ENCODE peak calls at places on chromosomes 3 and 15, in eight cellular contexts. Y, B, U, W, G, A, D and C are unnamed samples.

GRCh38 chr15:65818927-65819562 is 27.0 kb upstream of the DENND4A start:
- DNase-seq in G (no peak), Y (no peak), B (no peak), A (no peak), D (no peak), U (no peak), W (no peak), C (no peak)

GRCh38 chr15:57476533-57476975 is 100.2 kb downstream of the CGNL1 start:
- DNase-seq in A (no peak), B (no peak), D (peak), U (no peak), G (no peak), Y (no peak), W (no peak), C (peak)

GRCh38 chr3:107062787-107063186 is 314.5 kb upstream of the CCDC54 start:
- DNase-seq in Y (no peak), B (no peak), A (peak), D (no peak), W (no peak), G (no peak), U (no peak), C (peak)

GRCh38 chr3:170033489-170033888 is 4.3 kb upstream of the GPR160 start:
- DNase-seq in U (peak), B (no peak), W (no peak), Y (no peak), D (no peak), G (no peak), A (no peak), C (no peak)

GRCh38 chr15:25903024-25903581 is 40.0 kb upstream of the ATP10A start:
- DNase-seq in G (no peak), Y (peak), B (no peak), A (no peak), D (no peak), W (no peak), U (no peak), C (peak)

GRCh38 chr15:64985382-64986033 is 4.2 kb downstream of the SPG21 start:
- DNase-seq in U (peak), G (no peak), D (no peak), B (no peak), A (peak), Y (no peak), W (no peak), C (peak)

GRCh38 chr3:88000853-88001252 is 58.0 kb downstream of the CGGBP1 start:
- DNase-seq in G (no peak), U (peak), W (no peak), D (no peak), B (no peak), Y (no peak), A (no peak), C (peak)

GRCh38 chr3:143784446-143784845 is 63.8 kb downstream of the SLC9A9 start:
- DNase-seq in W (no peak), B (no peak), G (no peak), U (no peak), D (no peak), Y (no peak), A (no peak), C (no peak)

GRCh38 chr3:194811118-194811517 is 125.4 kb downstream of the FAM43A start:
- DNase-seq in B (no peak), A (no peak), Y (no peak), G (no peak), U (no peak), W (peak), D (no peak), C (no peak)
- H3K4me3 ChIP-seq in B (no peak), A (no peak), Y (no peak), G (no peak), U (no peak), W (no peak), D (no peak), C (no peak)

DNA sequence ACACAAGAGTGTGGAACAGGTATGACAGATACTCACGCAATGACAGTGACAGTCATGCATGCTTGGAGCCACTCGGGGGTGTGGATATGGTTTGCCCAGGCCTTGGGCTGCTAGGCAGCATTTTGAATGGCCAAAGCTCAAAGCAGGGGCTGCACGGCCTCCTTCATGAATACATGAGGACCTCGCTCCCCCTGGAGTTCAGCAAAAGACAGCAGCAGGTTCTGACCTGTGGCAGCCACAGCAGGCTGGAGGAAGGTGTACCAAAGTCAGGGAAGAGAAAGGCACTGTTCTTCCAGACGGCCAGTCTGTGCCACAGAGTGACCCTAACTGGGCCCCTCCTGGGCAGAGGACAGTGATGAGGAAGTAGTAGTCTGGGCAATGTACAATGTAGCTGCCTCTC is 88.2 kb upstream of the C2CD4B start:
- DNase-seq in B (no peak), Y (no peak), G (no peak), U (no peak), W (no peak), D (no peak), A (no peak), C (no peak)
- TF ChIP-seq CTCF in B (no peak), Y (no peak), G (no peak), U (no peak), W (no peak), D (no peak), A (no peak), C (no peak)

GRCh38 chr15:41512512-41513281 is 930 bp downstream of the LTK start:
- DNase-seq in D (no peak), G (no peak), Y (no peak), A (peak), W (no peak), B (no peak), U (no peak), C (no peak)
- H3K4me3 ChIP-seq in D (peak), G (peak), Y (peak), A (peak), W (peak), B (peak), U (no peak), C (no peak)

DNA sequence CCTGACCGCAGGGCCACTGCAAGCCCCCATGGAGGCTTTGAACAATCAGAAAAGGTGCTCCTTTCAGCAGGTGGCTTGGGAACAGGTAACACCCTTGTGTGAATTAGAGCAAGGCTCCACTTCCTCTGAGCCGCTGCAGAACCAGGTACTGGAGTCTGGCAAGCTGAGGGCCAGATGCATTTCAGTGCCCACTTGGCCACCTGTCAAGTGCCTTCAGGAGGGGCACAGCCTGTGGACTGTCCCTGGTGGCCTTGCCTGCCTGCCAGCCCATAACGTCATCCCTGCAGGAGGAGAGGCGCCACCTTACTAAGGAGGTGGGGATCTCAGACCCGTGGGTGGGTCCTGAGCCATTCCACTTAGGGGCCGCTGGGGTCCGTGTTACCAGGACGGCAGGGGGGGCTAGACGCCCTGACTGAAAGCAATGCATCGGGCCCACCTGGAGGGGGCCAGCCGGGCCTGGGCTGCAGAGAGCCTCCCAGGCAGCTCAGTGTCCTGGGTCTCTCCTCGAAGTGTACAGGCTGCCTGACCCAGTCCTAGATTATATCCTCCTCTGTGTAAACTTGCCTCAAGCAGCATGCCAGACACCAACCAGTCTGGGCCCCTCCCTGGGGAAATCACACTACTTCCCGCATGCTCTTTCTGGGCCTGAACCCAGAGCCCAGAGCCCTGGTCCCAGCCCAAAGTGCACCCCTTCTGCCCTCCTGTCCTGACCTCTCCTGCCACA is 16.1 kb downstream of the SPTBN5 start:
- DNase-seq in U (no peak), W (no peak), B (no peak), Y (no peak), A (no peak), G (no peak), D (no peak), C (no peak)
- TF ChIP-seq CTCF in U (no peak), W (no peak), B (no peak), Y (no peak), A (no peak), G (no peak), D (no peak), C (no peak)

GRCh38 chr3:63051920-63052319 is 176.7 kb upstream of the CADPS start:
- DNase-seq in D (no peak), B (no peak), A (peak), Y (no peak), G (no peak), W (no peak), U (peak), C (peak)
- H3K4me3 ChIP-seq in D (no peak), B (no peak), A (no peak), Y (no peak), G (no peak), W (no peak), U (no peak), C (no peak)

GRCh38 chr15:86197770-86198169 is 118.1 kb downstream of the AGBL1 start:
- DNase-seq in D (no peak), B (no peak), W (no peak), Y (no peak), A (no peak), G (no peak), U (no peak), C (no peak)
- TF ChIP-seq CTCF in D (no peak), B (no peak), W (no peak), Y (no peak), A (no peak), G (no peak), U (no peak), C (no peak)

GRCh38 chr3:71207632-71208031 is 375.9 kb downstream of the FOXP1 start:
- DNase-seq in W (no peak), D (no peak), Y (no peak), B (no peak), U (peak), A (no peak), G (no peak), C (no peak)

GRCh38 chr3:71208273-71209095 is 375.0 kb downstream of the FOXP1 start:
- DNase-seq in Y (no peak), W (no peak), U (peak), A (no peak), B (no peak), G (no peak), D (no peak), C (peak)

GRCh38 chr3:71206821-71207220 is 376.7 kb downstream of the FOXP1 start:
- DNase-seq in A (no peak), U (peak), W (no peak), G (no peak), B (no peak), D (no peak), Y (no peak), C (no peak)

GRCh38 chr3:71211083-71211482 is 372.4 kb downstream of the FOXP1 start:
- DNase-seq in G (no peak), A (no peak), Y (peak), W (no peak), U (no peak), D (no peak), B (no peak), C (no peak)

DNA sequence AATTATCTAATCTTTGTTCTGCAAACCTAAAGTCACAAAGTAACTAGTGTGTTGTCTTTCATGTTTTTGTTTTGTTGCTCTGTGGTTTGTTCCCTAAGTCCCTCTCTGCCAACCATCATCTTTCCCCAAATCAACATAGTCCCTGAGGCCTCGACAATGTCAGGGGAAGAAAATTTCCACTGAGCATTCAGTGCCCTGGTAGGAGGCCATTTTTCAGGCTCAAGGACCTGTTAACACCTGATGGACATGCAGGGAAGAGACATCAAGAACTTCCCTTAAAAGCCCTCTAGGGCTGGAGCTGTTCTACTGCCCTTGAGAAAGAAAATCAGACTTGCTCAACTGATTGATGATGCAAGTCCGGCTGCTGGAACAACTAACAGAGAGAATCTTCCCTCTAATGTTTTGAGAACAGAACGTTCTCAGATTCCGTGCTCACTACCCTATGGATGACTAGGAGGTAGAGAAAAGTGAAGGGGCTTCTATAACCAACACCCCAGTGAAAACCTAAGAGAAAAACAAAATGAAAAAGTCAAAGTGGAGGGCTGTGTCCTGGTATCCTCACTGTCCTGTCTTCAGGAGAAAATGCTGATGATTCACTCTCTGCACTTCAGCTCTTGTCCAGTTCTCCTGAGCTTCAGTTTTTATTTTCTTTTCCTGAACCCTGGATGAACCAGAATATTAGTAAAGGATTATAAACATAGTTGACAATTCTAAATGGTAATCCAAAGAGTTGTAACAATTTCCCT is 373.1 kb downstream of the FOXP1 start:
- DNase-seq in D (no peak), B (no peak), A (no peak), W (no peak), G (no peak), Y (no peak), U (peak), C (peak)
- H3K4me3 ChIP-seq in D (no peak), B (no peak), A (no peak), W (no peak), G (no peak), Y (no peak), U (no peak), C (no peak)

GRCh38 chr3:53729618-53730017 is 116.6 kb downstream of the CHDH start:
- DNase-seq in D (no peak), W (no peak), Y (no peak), B (no peak), G (no peak), A (no peak), U (no peak), C (peak)
- TF ChIP-seq CTCF in D (no peak), W (no peak), Y (no peak), B (peak), G (no peak), A (no peak), U (no peak), C (no peak)